ENCODE peak calls at places on chromosomes 11 and 22, in five cellular contexts. T is AG09319, M is nephron progenitor cell, A is vagina, Y is OCI-LY7. H is an unnamed sample.

GRCh38 chr22:47837703-47838102 is 1075.3 kb downstream of the TBC1D22A start:
- DNase-seq in T (no peak), M (no peak), A (no peak), Y (peak; percentile 65), H (no peak)

GRCh38 chr11:67002921-67003411 is 20.0 kb upstream of the SYT12 start:
- DNase-seq in T (no peak), M (no peak), A (no peak), Y (no peak), H (no peak)

GRCh38 chr11:44030276-44030932 is 17.4 kb upstream of the ACCSL start:
- DNase-seq in T (no peak), M (peak; percentile 34), A (peak; percentile 90), Y (no peak), H (no peak)

GRCh38 chr11:90364527-90364926 is 141.7 kb upstream of the CHORDC1 start:
- DNase-seq in T (no peak), M (no peak), A (no peak), Y (no peak), H (no peak)

GRCh38 chr22:32781695-32782094 is 19.8 kb upstream of the TIMP3 start:
- DNase-seq in T (no peak), M (no peak), A (no peak), Y (no peak), H (no peak)

GRCh38 chr11:122893131-122893530 is 10.6 kb downstream of the JHY start:
- DNase-seq in T (no peak), M (no peak), A (no peak), Y (no peak), H (no peak)

GRCh38 chr11:127564803-127565202 is 564.2 kb upstream of the KIRREL3 start:
- DNase-seq in T (no peak), M (no peak), A (no peak), Y (no peak), H (no peak)

GRCh38 chr11:91996526-91996925 is 228.1 kb upstream of the FAT3 start:
- DNase-seq in T (no peak), M (no peak), A (no peak), Y (no peak), H (no peak)

GRCh38 chr22:23834406-23834805 is 4.4 kb downstream of the DERL3 start:
- DNase-seq in T (no peak), M (no peak), A (no peak), Y (no peak), H (no peak)

GRCh38 chr22:50674606-50675552 is 2.3 kb downstream of the SHANK3 start:
- DNase-seq in T (no peak), M (peak; percentile 77), A (peak; percentile 82), Y (no peak), H (no peak)

GRCh38 chr22:25437414-25438160 is 126.9 kb upstream of the GRK3 start:
- DNase-seq in T (no peak), M (peak; percentile 31), A (no peak), Y (no peak), H (no peak)

GRCh38 chr11:126452256-126452655 is 96.8 kb downstream of the ST3GAL4 start:
- DNase-seq in T (no peak), M (peak; percentile 31), A (no peak), Y (no peak), H (no peak)

GRCh38 chr11:17544181-17544622 is at the start of gene USH1C:
- DNase-seq in T (no peak), M (peak; percentile 70), A (no peak), Y (no peak), H (no peak)

GRCh38 chr11:72704783-72705287 is 30.6 kb upstream of the PDE2A start:
- DNase-seq in T (no peak), M (no peak), A (no peak), Y (no peak), H (no peak)

GRCh38 chr11:112837162-112837826 is 123.9 kb upstream of the NCAM1 start:
- DNase-seq in T (no peak), M (no peak), A (no peak), Y (no peak), H (no peak)

GRCh38 chr22:17729561-17729960 is 44.7 kb downstream of the BID start:
- DNase-seq in T (no peak), M (no peak), A (no peak), Y (no peak), H (no peak)

GRCh38 chr11:65539401-65540289 is 14.8 kb downstream of the SCYL1 start:
- DNase-seq in T (no peak), M (no peak), A (no peak), Y (peak; percentile 36), H (no peak)

GRCh38 chr11:68269414-68270081 is 2.2 kb downstream of the C11orf24 start:
- DNase-seq in T (peak; percentile 27), M (no peak), A (no peak), Y (no peak), H (no peak)

GRCh38 chr11:62054484-62055121 is 69.2 kb upstream of the INCENP start:
- DNase-seq in T (peak; percentile 27), M (no peak), A (no peak), Y (peak; percentile 11), H (no peak)

GRCh38 chr11:128551641-128552335 is 35.6 kb downstream of the ETS1 start:
- DNase-seq in T (no peak), M (no peak), A (no peak), Y (peak; percentile 87), H (no peak)

GRCh38 chr11:113644605-113645004 is 61.5 kb downstream of the TMPRSS5 start:
- DNase-seq in T (no peak), M (no peak), A (no peak), Y (no peak), H (no peak)

GRCh38 chr11:72813740-72814138 is 472 bp upstream of the ATG16L2 start:
- DNase-seq in T (no peak), M (no peak), A (peak; percentile 90), Y (peak; percentile 92), H (peak; percentile 50)

GRCh38 chr11:62721994-62722393 is 5.3 kb downstream of the HNRNPUL2 start:
- DNase-seq in T (no peak), M (no peak), A (no peak), Y (no peak), H (no peak)

GRCh38 chr22:20659920-20660319 is 114.0 kb upstream of the SERPIND1 start:
- DNase-seq in T (no peak), M (no peak), A (no peak), Y (no peak), H (no peak)

GRCh38 chr11:24697722-24698121 is 200.9 kb downstream of the LUZP2 start:
- DNase-seq in T (no peak), M (no peak), A (no peak), Y (no peak), H (no peak)

GRCh38 chr11:107696140-107696539 is 15.7 kb downstream of the SLN start:
- DNase-seq in T (peak; percentile 61), M (no peak), A (no peak), Y (no peak), H (no peak)

GRCh38 chr11:64186205-64187165 is 514 bp downstream of the STIP1 start:
- DNase-seq in T (no peak), M (no peak), A (no peak), Y (peak; percentile 40), H (no peak)

GRCh38 chr11:69131644-69132300 is 24.0 kb upstream of the SMIM38 start:
- DNase-seq in T (peak; percentile 36), M (peak; percentile 82), A (no peak), Y (no peak), H (peak; percentile 50)

GRCh38 chr11:101860694-101861371 is 54.0 kb upstream of the CEP126 start:
- DNase-seq in T (peak; percentile 49), M (peak; percentile 42), A (no peak), Y (peak; percentile 65), H (no peak)

GRCh38 chr11:112485280-112485679 is 224.6 kb upstream of the PLET1 start:
- DNase-seq in T (no peak), M (no peak), A (no peak), Y (no peak), H (no peak)

DNA sequence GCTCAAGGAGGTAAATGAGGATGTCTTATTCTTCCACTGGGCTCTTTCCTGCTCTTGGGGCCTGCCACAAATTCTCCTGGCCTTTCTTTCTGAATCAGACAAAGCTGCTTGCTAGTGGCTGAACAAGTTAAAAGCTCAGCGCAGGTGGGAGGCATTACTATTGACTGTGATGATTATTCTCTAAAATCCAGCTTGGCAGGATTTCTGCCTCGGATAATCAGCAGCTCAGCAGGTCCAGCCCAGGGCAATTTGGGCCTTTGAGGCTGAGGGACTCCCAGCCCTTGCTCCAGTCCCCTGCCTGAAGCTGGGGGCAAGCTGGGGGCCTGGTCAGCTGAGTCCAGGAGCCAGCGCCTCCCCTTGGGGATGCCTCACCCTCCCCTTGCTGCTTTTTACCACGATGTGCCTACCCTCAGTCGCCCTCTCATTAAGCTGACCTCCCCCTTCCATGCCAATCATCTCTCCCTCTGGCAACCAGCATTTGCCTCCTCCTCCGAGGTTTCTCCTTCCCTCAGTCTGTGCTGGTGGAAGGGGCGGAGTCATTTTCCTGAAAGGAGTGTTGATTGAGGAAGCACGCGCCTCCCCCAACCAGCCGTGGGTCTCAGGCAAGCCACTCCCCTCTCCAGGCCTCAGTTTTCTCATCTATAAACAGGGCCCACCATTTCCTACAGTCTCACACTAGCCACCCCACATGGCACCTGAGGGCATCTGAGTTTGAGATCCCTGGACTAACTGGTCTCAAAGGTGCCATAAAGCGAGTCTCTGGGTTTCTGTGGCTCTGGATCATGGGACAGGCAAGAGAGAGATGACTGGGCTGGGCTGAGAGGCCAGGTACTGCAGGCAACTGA is 60.6 kb upstream of the PRDM11 start:
- DNase-seq in T (no peak), M (no peak), A (no peak), Y (no peak), H (no peak)
- TF ChIP-seq CTCF in T (no peak), M (no peak), A (no peak), Y (no peak), H (no peak)

DNA sequence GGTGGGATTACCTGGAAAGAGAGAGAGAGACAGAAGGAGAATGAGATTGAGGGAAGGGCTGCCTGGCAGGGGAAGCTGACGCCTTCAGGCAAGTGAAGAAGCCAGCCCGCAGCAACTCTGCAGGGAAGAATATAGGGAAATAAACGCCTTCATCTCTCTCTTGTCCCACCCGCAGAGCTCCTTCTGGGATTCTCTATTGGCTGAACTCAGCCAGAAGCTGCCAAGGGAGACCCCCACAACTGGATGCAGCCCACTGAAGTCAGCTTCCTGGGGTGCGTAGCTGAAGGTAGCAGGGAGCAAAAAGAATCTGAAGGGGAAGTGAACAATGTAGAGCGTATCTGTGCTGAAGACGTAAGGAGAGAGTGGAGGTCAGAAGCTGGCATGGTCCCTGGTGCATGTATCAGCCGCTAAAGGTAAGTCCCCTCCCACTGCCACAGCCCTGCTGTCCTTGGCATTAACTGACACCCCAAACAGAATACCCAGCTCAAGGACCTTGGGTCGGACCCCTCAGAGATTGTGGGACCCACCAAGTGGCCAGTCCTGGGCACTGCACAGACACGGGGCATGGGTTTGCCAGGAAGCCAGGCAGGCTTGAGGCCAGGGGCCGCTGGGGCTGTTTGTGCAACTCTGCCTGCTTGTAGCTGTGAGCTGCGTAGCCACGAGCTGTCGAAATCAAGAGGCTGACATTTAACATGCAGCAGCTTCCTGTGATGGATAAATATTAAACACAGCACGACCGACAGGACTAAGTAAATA is 469.9 kb downstream of the MN1 start:
- DNase-seq in T (no peak), M (peak; percentile 55), A (peak; percentile 77), Y (no peak), H (no peak)
- TF ChIP-seq CTCF in T (peak; percentile 36), M (peak; percentile 42), A (no peak), Y (peak; percentile 50), H (no peak)

GRCh38 chr11:2122907-2123627 is 16.1 kb downstream of the IGF2 start:
- DNase-seq in T (no peak), M (no peak), A (no peak), Y (no peak), H (no peak)
- TF ChIP-seq CTCF in T (no peak), M (no peak), A (no peak), Y (peak; percentile 28), H (no peak)

GRCh38 chr11:46916669-46917108 is 1.7 kb downstream of the LRP4 start:
- DNase-seq in T (no peak), M (peak; percentile 69), A (no peak), Y (no peak), H (no peak)
- TF ChIP-seq CTCF in T (peak; percentile 38), M (no peak), A (no peak), Y (peak; percentile 25), H (no peak)